ENCODE peak calls at places on chromosome 10, in five cellular contexts. N is heart right ventricle, U is brain microvascular endothelial cell, T is breast epithelium, M is sigmoid colon. Q is an unnamed sample.

GRCh38 chr10:131082991-131083465 is 228.5 kb downstream of the TCERG1L start:
- DNase-seq in N (no peak), U (no peak), M (peak), T (no peak), Q (no peak)

GRCh38 chr10:22693371-22693784 is 21.0 kb downstream of the PIP4K2A start:
- DNase-seq in N (no peak), M (no peak), U (peak), T (no peak), Q (no peak)

GRCh38 chr10:119723624-119724023 is 2.2 kb upstream of the INPP5F start:
- DNase-seq in T (no peak), M (no peak), N (no peak), U (no peak), Q (no peak)

GRCh38 chr10:110411047-110411410 is 86.7 kb upstream of the DUSP5 start:
- DNase-seq in U (peak), T (no peak), N (no peak), M (peak), Q (no peak)

GRCh38 chr10:96509017-96509641 is 4.6 kb downstream of the TLL2 start:
- DNase-seq in M (no peak), N (no peak), T (no peak), U (peak), Q (no peak)

GRCh38 chr10:128160335-128160734 is 34.1 kb upstream of the MKI67 start:
- DNase-seq in N (no peak), T (no peak), U (no peak), M (no peak), Q (no peak)

GRCh38 chr10:97564776-97565175 is 7.8 kb upstream of the ANKRD2 start:
- DNase-seq in T (no peak), M (no peak), U (peak), N (no peak), Q (no peak)

GRCh38 chr10:5645375-5645774 is 21.0 kb downstream of the ASB13 start:
- DNase-seq in M (peak), N (no peak), T (no peak), U (no peak), Q (no peak)

GRCh38 chr10:14384096-14384730 is 53.5 kb upstream of the FRMD4A start:
- DNase-seq in N (no peak), U (no peak), M (no peak), T (no peak), Q (no peak)

GRCh38 chr10:116827214-116827671 is 22.1 kb upstream of the ENO4 start:
- DNase-seq in T (no peak), U (no peak), M (no peak), N (no peak), Q (no peak)

GRCh38 chr10:104197364-104197763 is 34.8 kb downstream of the CFAP43 start:
- DNase-seq in N (no peak), U (no peak), M (no peak), T (no peak), Q (no peak)

GRCh38 chr10:123854498-123854897 is 37.1 kb downstream of the CPXM2 start:
- DNase-seq in U (no peak), T (no peak), N (no peak), M (no peak), Q (no peak)

GRCh38 chr10:77635402-77636227 is 2.0 kb downstream of the KCNMA1 start:
- DNase-seq in N (no peak), M (no peak), T (no peak), U (no peak), Q (no peak)
- H3K4me3 ChIP-seq in N (no peak), M (peak), T (peak), U (peak), Q (no peak)

GRCh38 chr10:60930237-60930636 is 13.7 kb downstream of the RHOBTB1 start:
- DNase-seq in U (no peak), T (no peak), M (no peak), N (no peak), Q (no peak)
- H3K4me3 ChIP-seq in U (no peak), T (no peak), M (no peak), N (no peak), Q (no peak)

GRCh38 chr10:92290837-92291609 is at the start of the genes CPEB3 and MARCHF5:
- DNase-seq in M (peak), T (peak), N (peak), U (peak), Q (peak)

GRCh38 chr10:92291921-92292860 is 1.2 kb downstream of the MARCHF5 start:
- DNase-seq in U (peak), N (peak), T (no peak), M (peak), Q (peak)

GRCh38 chr10:92290076-92290836 is 622 bp downstream of the CPEB3 start:
- DNase-seq in N (no peak), U (peak), M (peak), T (peak), Q (peak)

DNA sequence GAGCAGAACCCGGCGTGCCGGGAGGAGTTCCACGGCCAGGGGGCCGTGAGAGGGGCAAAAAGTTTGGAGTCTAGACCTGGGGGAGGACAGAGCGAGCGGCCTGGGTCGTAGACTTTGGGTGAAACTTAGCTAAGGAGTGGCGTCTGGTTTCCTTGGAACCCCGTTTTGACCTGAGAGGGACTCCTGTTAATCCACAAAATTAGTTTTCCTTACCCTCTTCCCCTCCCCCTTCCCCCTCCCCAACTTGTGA is 568 bp downstream of the MARCHF5 start:
- DNase-seq in N (no peak), M (no peak), T (no peak), U (peak), Q (no peak)
- H3K4me3 ChIP-seq in N (peak), M (peak), T (peak), U (peak), Q (peak)

GRCh38 chr10:85039311-85039710 is 710.9 kb downstream of the CCSER2 start:
- DNase-seq in T (no peak), U (no peak), N (no peak), M (no peak), Q (no peak)
- H3K4me3 ChIP-seq in T (no peak), U (no peak), N (no peak), M (no peak), Q (no peak)

DNA sequence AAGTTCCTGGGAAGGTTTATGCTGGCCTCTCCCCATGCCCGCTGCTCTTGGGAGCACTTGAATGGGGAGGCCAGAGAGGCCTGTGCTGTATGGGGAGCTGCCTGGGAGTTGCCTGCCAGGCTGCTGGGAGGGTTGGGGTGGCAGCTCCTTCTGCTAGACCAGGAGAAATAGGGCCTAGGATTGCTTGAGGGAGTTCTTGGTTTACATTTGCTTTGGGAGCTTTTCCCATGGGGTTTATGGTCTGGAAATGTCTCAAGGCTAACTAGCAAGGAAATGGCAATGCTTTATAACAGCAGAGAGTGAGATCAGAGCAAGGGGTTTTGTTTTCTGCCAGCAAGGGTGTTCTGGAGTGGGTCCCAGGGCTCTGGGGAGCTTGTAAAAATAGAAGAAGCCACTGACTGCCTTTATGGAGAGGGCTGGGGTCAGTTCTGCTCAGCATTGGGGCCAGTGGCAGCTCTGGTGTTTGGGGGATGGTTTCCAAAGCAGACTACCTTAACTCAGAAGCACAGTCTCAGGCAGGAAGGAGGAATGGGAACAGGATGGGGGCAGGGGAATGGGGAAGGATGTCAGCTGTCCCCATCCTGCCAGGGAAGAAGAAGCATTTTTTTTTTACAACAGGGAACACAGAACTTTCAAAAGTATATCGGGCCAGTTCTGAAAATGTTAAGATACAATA is 28.6 kb downstream of the TSPAN15 start:
- DNase-seq in T (no peak), M (peak), U (no peak), N (no peak), Q (no peak)
- H3K4me3 ChIP-seq in T (no peak), M (no peak), U (no peak), N (no peak), Q (no peak)

GRCh38 chr10:19922236-19922963 is 106.2 kb downstream of the PLXDC2 start:
- DNase-seq in M (no peak), T (no peak), U (peak), N (no peak), Q (no peak)
- H3K4me3 ChIP-seq in M (no peak), T (no peak), U (no peak), N (no peak), Q (no peak)